ENCODE peak calls at places on chromosomes 16 and 17, in five cellular contexts. One of them, this sample, is unnamed.

GRCh38 chr17:38871247-38871991 is 1.6 kb downstream of the LASP1 start:
- DNase-seq in HFF-Myc: no peak
- DNase-seq in kidney epithelial cell: no peak
- DNase-seq in gastrocnemius medialis: peak
- DNase-seq in tibial artery: peak
- DNase-seq in this sample: peak

GRCh38 chr16:16003719-16004313 is 54.4 kb downstream of the ABCC1 start:
- DNase-seq in HFF-Myc: no peak
- DNase-seq in kidney epithelial cell: no peak
- DNase-seq in gastrocnemius medialis: no peak
- DNase-seq in tibial artery: no peak
- DNase-seq in this sample: no peak

GRCh38 chr17:27456681-27457404 is 595 bp downstream of the KSR1 start:
- DNase-seq in HFF-Myc: no peak
- DNase-seq in kidney epithelial cell: no peak
- DNase-seq in gastrocnemius medialis: no peak
- DNase-seq in tibial artery: no peak
- DNase-seq in this sample: peak

GRCh38 chr17:81898029-81898866 is 3.8 kb upstream of the NPB start:
- DNase-seq in HFF-Myc: no peak
- DNase-seq in kidney epithelial cell: no peak
- DNase-seq in gastrocnemius medialis: no peak
- DNase-seq in tibial artery: no peak
- DNase-seq in this sample: no peak

GRCh38 chr17:18224428-18225120 is 861 bp upstream of the LLGL1 start:
- DNase-seq in HFF-Myc: no peak
- DNase-seq in kidney epithelial cell: no peak
- DNase-seq in gastrocnemius medialis: no peak
- DNase-seq in tibial artery: no peak
- DNase-seq in this sample: no peak

GRCh38 chr17:45225964-45226530 is 4.4 kb downstream of the FMNL1 start:
- DNase-seq in HFF-Myc: no peak
- DNase-seq in kidney epithelial cell: no peak
- DNase-seq in gastrocnemius medialis: peak
- DNase-seq in tibial artery: peak
- DNase-seq in this sample: peak

GRCh38 chr16:50680556-50680893 is 587 bp downstream of the SNX20 start:
- DNase-seq in HFF-Myc: no peak
- DNase-seq in kidney epithelial cell: no peak
- DNase-seq in gastrocnemius medialis: no peak
- DNase-seq in tibial artery: no peak
- DNase-seq in this sample: no peak

GRCh38 chr17:47864791-47865216 is 13.8 kb upstream of the SP6 start:
- DNase-seq in HFF-Myc: no peak
- DNase-seq in kidney epithelial cell: no peak
- DNase-seq in gastrocnemius medialis: no peak
- DNase-seq in tibial artery: no peak
- DNase-seq in this sample: no peak

GRCh38 chr16:87342504-87342903 is 25.3 kb upstream of the C16orf95 start:
- DNase-seq in HFF-Myc: no peak
- DNase-seq in kidney epithelial cell: no peak
- DNase-seq in gastrocnemius medialis: no peak
- DNase-seq in tibial artery: no peak
- DNase-seq in this sample: no peak

GRCh38 chr16:27221576-27222498 is 18.5 kb downstream of the KDM8 start:
- DNase-seq in HFF-Myc: no peak
- DNase-seq in kidney epithelial cell: no peak
- DNase-seq in gastrocnemius medialis: no peak
- DNase-seq in tibial artery: peak
- DNase-seq in this sample: no peak

GRCh38 chr17:76827736-76828135 is 40.5 kb upstream of the MGAT5B start:
- DNase-seq in HFF-Myc: no peak
- DNase-seq in kidney epithelial cell: no peak
- DNase-seq in gastrocnemius medialis: no peak
- DNase-seq in tibial artery: no peak
- DNase-seq in this sample: peak

GRCh38 chr17:19264277-19264676 is 27.1 kb downstream of the EPN2 start:
- DNase-seq in HFF-Myc: no peak
- DNase-seq in kidney epithelial cell: no peak
- DNase-seq in gastrocnemius medialis: no peak
- DNase-seq in tibial artery: no peak
- DNase-seq in this sample: peak

GRCh38 chr17:50689956-50690886 is 17.5 kb downstream of the ANKRD40 start:
- DNase-seq in HFF-Myc: no peak
- DNase-seq in kidney epithelial cell: no peak
- DNase-seq in gastrocnemius medialis: no peak
- DNase-seq in tibial artery: no peak
- DNase-seq in this sample: peak

GRCh38 chr17:11140028-11140427 is 101.0 kb upstream of the SHISA6 start:
- DNase-seq in HFF-Myc: no peak
- DNase-seq in kidney epithelial cell: no peak
- DNase-seq in gastrocnemius medialis: no peak
- DNase-seq in tibial artery: no peak
- DNase-seq in this sample: no peak

GRCh38 chr16:26078971-26079370 is 387.2 kb downstream of the HS3ST4 start:
- DNase-seq in HFF-Myc: no peak
- DNase-seq in kidney epithelial cell: no peak
- DNase-seq in gastrocnemius medialis: no peak
- DNase-seq in tibial artery: no peak
- DNase-seq in this sample: no peak

GRCh38 chr16:14219983-14220382 is 148.9 kb downstream of the MRTFB start:
- DNase-seq in HFF-Myc: no peak
- DNase-seq in kidney epithelial cell: no peak
- DNase-seq in gastrocnemius medialis: no peak
- DNase-seq in tibial artery: no peak
- DNase-seq in this sample: no peak

GRCh38 chr17:28097901-28098300 is 55.4 kb downstream of the NLK start:
- DNase-seq in HFF-Myc: no peak
- DNase-seq in kidney epithelial cell: no peak
- DNase-seq in gastrocnemius medialis: no peak
- DNase-seq in tibial artery: no peak
- DNase-seq in this sample: no peak

GRCh38 chr17:51035436-51035835 is 85.2 kb downstream of the SPAG9 start:
- DNase-seq in HFF-Myc: peak
- DNase-seq in kidney epithelial cell: no peak
- DNase-seq in gastrocnemius medialis: no peak
- DNase-seq in tibial artery: no peak
- DNase-seq in this sample: no peak

GRCh38 chr16:69463876-69464275 is 39.5 kb downstream of the CYB5B start:
- DNase-seq in HFF-Myc: no peak
- DNase-seq in kidney epithelial cell: no peak
- DNase-seq in gastrocnemius medialis: no peak
- DNase-seq in tibial artery: no peak
- DNase-seq in this sample: no peak

GRCh38 chr16:74695450-74696422 is 4.9 kb downstream of the MLKL start:
- DNase-seq in HFF-Myc: peak
- DNase-seq in kidney epithelial cell: peak
- DNase-seq in gastrocnemius medialis: peak
- DNase-seq in tibial artery: peak
- DNase-seq in this sample: peak

GRCh38 chr17:15885770-15886169 is 59.2 kb upstream of the ADORA2B start:
- DNase-seq in HFF-Myc: no peak
- DNase-seq in kidney epithelial cell: no peak
- DNase-seq in gastrocnemius medialis: no peak
- DNase-seq in tibial artery: no peak
- DNase-seq in this sample: no peak

GRCh38 chr17:15884731-15885130 is 60.2 kb upstream of the ADORA2B start:
- DNase-seq in HFF-Myc: no peak
- DNase-seq in kidney epithelial cell: no peak
- DNase-seq in gastrocnemius medialis: no peak
- DNase-seq in tibial artery: no peak
- DNase-seq in this sample: no peak

GRCh38 chr17:15882777-15883176 is 62.2 kb upstream of the ADORA2B start:
- DNase-seq in HFF-Myc: no peak
- DNase-seq in kidney epithelial cell: no peak
- DNase-seq in gastrocnemius medialis: no peak
- DNase-seq in tibial artery: no peak
- DNase-seq in this sample: no peak

GRCh38 chr17:15883617-15884111 is 61.3 kb upstream of the ADORA2B start:
- DNase-seq in HFF-Myc: peak
- DNase-seq in kidney epithelial cell: peak
- DNase-seq in gastrocnemius medialis: no peak
- DNase-seq in tibial artery: no peak
- DNase-seq in this sample: no peak

DNA sequence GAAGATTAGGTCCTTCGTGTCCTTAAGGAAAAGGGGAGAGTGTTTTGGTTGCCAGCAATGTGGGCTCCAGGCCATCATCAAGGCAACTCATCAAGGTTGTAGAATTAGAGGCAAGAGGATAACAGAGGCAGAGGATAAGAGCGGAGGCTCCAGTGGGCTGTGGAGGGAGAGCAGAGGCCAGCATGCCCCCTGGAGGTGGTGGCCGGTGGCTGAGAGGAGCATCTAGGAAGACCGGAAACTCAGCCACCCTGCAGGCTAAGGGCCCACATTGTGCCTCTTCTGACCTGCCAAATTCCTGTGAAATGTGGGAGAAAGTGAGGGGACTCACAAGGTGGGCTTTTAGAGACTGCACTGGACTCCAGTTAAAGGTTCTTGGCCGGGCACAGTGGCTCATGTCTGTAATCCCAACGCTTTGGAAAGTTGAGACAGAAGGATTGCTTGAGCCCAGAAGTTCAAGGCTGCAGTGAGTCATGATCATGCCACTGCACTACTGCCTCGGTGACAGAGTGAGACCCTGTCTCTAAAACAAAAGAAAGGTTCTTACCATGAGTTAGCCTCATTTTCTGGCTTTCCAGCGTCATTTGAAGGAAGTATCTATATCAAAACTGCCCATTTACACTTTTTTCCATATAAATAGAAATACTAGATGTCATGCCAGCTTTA is 62.7 kb upstream of the ADORA2B start:
- DNase-seq in HFF-Myc: no peak
- DNase-seq in kidney epithelial cell: no peak
- DNase-seq in gastrocnemius medialis: no peak
- DNase-seq in tibial artery: no peak
- DNase-seq in this sample: no peak
- TF ChIP-seq CTCF in HFF-Myc: peak
- TF ChIP-seq CTCF in kidney epithelial cell: peak
- TF ChIP-seq CTCF in gastrocnemius medialis: no peak
- TF ChIP-seq CTCF in tibial artery: no peak
- TF ChIP-seq CTCF in this sample: no peak

GRCh38 chr17:67974186-67974585 is 22.1 kb downstream of the C17orf58 start:
- DNase-seq in HFF-Myc: no peak
- DNase-seq in kidney epithelial cell: no peak
- DNase-seq in gastrocnemius medialis: no peak
- DNase-seq in tibial artery: no peak
- DNase-seq in this sample: no peak
- H3K4me3 ChIP-seq in HFF-Myc: no peak
- H3K4me3 ChIP-seq in kidney epithelial cell: no peak
- H3K4me3 ChIP-seq in gastrocnemius medialis: no peak
- H3K4me3 ChIP-seq in tibial artery: no peak
- H3K4me3 ChIP-seq in this sample: no peak

GRCh38 chr17:79109584-79109983 is 35.0 kb downstream of the ENGASE start:
- DNase-seq in HFF-Myc: no peak
- DNase-seq in kidney epithelial cell: no peak
- DNase-seq in gastrocnemius medialis: no peak
- DNase-seq in tibial artery: no peak
- DNase-seq in this sample: no peak
- TF ChIP-seq CTCF in HFF-Myc: peak
- TF ChIP-seq CTCF in kidney epithelial cell: peak
- TF ChIP-seq CTCF in gastrocnemius medialis: no peak
- TF ChIP-seq CTCF in tibial artery: no peak
- TF ChIP-seq CTCF in this sample: no peak

DNA sequence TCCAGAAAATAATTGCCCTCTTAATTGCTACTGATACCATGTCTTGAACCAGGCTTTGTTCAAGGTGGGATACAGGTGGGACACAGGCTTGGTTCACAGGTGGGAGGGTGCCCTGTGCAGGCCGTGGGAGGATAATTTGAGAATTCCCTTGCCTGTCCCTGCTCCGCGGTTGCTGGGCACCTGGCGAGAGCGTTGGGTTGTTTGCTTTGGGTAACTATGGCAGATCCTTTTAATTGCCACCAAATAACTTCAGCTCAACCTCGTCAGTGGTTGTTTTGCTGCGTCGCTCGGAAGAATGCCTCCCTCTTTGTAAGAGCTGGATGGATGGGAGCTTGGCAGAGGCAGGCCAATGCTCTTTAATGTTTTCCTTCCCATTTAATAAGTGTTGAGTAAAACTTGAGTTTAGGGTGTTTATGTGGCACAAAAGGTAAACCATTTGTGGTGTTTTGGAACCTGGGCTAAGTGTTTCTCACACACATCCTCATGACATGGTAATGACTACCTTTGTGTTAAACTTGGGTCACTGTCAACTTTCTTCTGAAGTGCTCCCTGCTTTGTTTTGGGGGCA is 202.5 kb downstream of the MSI2 start:
- DNase-seq in HFF-Myc: no peak
- DNase-seq in kidney epithelial cell: no peak
- DNase-seq in gastrocnemius medialis: no peak
- DNase-seq in tibial artery: no peak
- DNase-seq in this sample: no peak
- H3K4me3 ChIP-seq in HFF-Myc: no peak
- H3K4me3 ChIP-seq in kidney epithelial cell: no peak
- H3K4me3 ChIP-seq in gastrocnemius medialis: no peak
- H3K4me3 ChIP-seq in tibial artery: no peak
- H3K4me3 ChIP-seq in this sample: no peak

DNA sequence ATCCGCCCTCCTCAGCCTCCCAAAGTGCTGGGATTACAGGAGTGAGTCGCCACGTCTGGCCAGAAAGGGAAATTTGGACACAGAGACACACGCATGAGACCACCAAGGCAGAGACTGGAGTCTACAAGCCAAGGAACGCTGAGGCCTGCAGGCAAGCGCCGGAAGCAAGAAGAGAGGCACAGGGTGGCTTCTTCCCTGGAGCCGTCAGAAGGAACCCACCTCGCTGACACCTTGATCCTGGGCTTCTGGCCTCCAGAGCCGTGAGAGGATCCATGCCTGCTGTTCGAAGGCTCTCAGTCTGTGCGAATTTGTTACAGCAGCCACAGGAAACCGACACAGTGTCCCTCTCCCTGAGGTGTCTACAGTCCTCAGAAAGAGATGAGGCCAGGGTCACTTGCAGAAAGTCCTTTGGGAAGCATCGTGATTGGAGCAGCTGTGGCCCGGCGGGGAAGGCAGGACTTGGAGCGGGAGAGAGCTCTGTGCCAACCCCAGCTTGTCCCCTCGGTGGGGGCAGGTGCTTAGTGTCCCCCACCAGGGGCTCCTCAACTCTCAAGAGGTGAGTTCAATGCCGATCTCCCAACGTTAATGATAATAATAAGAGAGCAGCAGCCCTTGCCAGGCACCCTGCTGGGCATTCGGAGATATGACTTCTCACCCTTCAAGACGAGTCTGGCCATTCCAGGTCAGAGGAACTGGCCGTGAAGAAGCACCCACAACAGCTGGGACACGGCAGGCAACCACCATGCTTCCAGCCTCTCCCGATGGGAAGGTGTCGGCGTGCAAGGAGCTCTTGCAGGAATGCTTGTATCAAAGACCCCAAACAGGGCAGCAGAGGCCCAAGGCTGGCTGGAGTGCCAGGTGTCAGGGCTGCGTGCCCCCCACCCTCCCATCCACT is 68.4 kb upstream of the TNRC6C start:
- DNase-seq in HFF-Myc: no peak
- DNase-seq in kidney epithelial cell: no peak
- DNase-seq in gastrocnemius medialis: no peak
- DNase-seq in tibial artery: no peak
- DNase-seq in this sample: no peak
- TF ChIP-seq CTCF in HFF-Myc: no peak
- TF ChIP-seq CTCF in kidney epithelial cell: no peak
- TF ChIP-seq CTCF in gastrocnemius medialis: no peak
- TF ChIP-seq CTCF in tibial artery: no peak
- TF ChIP-seq CTCF in this sample: no peak